ENCODE peak calls at places on chromosomes 7 and 10, in ten cellular contexts. M is AG04449; R is K562; L is IMR-90; F is stimulated activated CD4-positive, alpha-beta T cell treated with anti-CD3 and anti-CD28 coated beads, TNF-alpha, amount 100 ng/mL, for 48 hours; B is progenitor cell of endocrine pancreas; O is pancreas; U is psoas muscle; Q is NCI-H510A; T is T-cell. V is an unnamed sample.

GRCh38 chr7:36999851-37000480 is 275.7 kb upstream of the AOAH start:
- DNase-seq in M (no peak), R (no peak), L (no peak), F (no peak), B (no peak), O (no peak), U (no peak), Q (no peak), T (no peak), V (no peak)

GRCh38 chr7:152366662-152367061 is 69.1 kb downstream of the KMT2C start:
- DNase-seq in M (no peak), R (no peak), L (no peak), F (no peak), B (no peak), O (no peak), U (peak; percentile 53), Q (no peak), T (no peak), V (no peak)

GRCh38 chr7:47817922-47818321 is 130.3 kb downstream of the PKD1L1 start:
- DNase-seq in M (no peak), R (no peak), L (no peak), F (no peak), B (no peak), O (no peak), U (no peak), Q (no peak), T (no peak), V (no peak)

GRCh38 chr10:29163746-29164145 is 125.1 kb upstream of the LYZL1 start:
- DNase-seq in M (peak; percentile 52), R (no peak), L (peak; percentile 78), F (no peak), B (no peak), O (no peak), U (no peak), Q (no peak), T (no peak), V (peak; percentile 84)

GRCh38 chr7:114217026-114217425 is 197.6 kb upstream of the FOXP2 start:
- DNase-seq in M (no peak), R (no peak), L (no peak), F (no peak), B (no peak), O (no peak), U (no peak), Q (no peak), T (no peak), V (no peak)

GRCh38 chr7:29935111-29935510 is 54.5 kb downstream of the SCRN1 start:
- DNase-seq in M (no peak), R (no peak), L (peak; percentile 34), F (no peak), B (no peak), O (no peak), U (no peak), Q (no peak), T (no peak), V (no peak)

GRCh38 chr7:20407585-20408466 is 77.1 kb downstream of the ITGB8 start:
- DNase-seq in M (no peak), R (no peak), L (peak; percentile 43), F (no peak), B (no peak), O (no peak), U (no peak), Q (peak; percentile 57), T (no peak), V (no peak)

GRCh38 chr10:43715334-43715733 is 66.7 kb upstream of the ZNF32 start:
- DNase-seq in M (no peak), R (no peak), L (no peak), F (no peak), B (no peak), O (no peak), U (no peak), Q (no peak), T (no peak), V (no peak)

GRCh38 chr7:13829914-13830603 is 159.4 kb downstream of the ETV1 start:
- DNase-seq in M (peak; percentile 49), R (no peak), L (peak; percentile 91), F (no peak), B (no peak), O (no peak), U (no peak), Q (no peak), T (no peak), V (peak; percentile 21)

GRCh38 chr7:116139807-116140206 is 70.5 kb upstream of the TES start:
- DNase-seq in M (no peak), R (no peak), L (peak; percentile 25), F (no peak), B (no peak), O (no peak), U (no peak), Q (no peak), T (no peak), V (no peak)

GRCh38 chr7:115533785-115534184 is 496.8 kb downstream of the TFEC start:
- DNase-seq in M (no peak), R (no peak), L (peak; percentile 60), F (no peak), B (no peak), O (no peak), U (no peak), Q (no peak), T (no peak), V (peak; percentile 22)

V was measured in amniotic stem cell.